ENCODE peak calls at places on chromosomes 13 and 19, in ten cellular contexts. N is ovary; Y is IMR-90; U is testis; K is BJ; V is CD8-positive, alpha-beta T cell; O is spleen; P is SJSA1; Z is breast epithelium; M is GM06990. R is an unnamed sample.

GRCh38 chr13:45194081-45194939 is 6.5 kb downstream of the KCTD4 start:
- DNase-seq in M (no peak), P (no peak), K (no peak), N (peak; percentile 55), U (peak; percentile 50), V (no peak), Z (peak; percentile 40), O (no peak), Y (peak; percentile 34), R (peak; percentile 20)

GRCh38 chr19:21314676-21315075 is 14.5 kb downstream of the ZNF708 start:
- DNase-seq in Z (no peak), U (no peak), M (no peak), N (no peak), K (no peak), Y (peak; percentile 5), P (no peak), V (no peak), O (no peak), R (no peak)

GRCh38 chr19:42246143-42246868 is 3.9 kb upstream of the GSK3A start:
- DNase-seq in Y (peak; percentile 83), P (peak; percentile 71), U (peak; percentile 88), Z (peak; percentile 79), N (peak; percentile 83), V (no peak), K (no peak), M (no peak), O (peak; percentile 81), R (peak; percentile 90)

GRCh38 chr19:43694553-43694952 is 21.3 kb upstream of the IRGC start:
- DNase-seq in O (no peak), M (no peak), K (no peak), P (no peak), Y (no peak), Z (no peak), V (no peak), N (no peak), U (no peak), R (no peak)

GRCh38 chr19:35265126-35265995 is 3.4 kb upstream of the USF2 start:
- DNase-seq in Y (no peak), V (no peak), O (peak; percentile 74), N (peak; percentile 44), K (no peak), M (no peak), P (no peak), U (peak; percentile 16), Z (no peak), R (peak; percentile 26)

GRCh38 chr13:20395061-20395916 is 130.4 kb downstream of the CRYL1 start:
- DNase-seq in P (no peak), V (no peak), U (no peak), M (no peak), Y (no peak), Z (no peak), N (no peak), O (no peak), K (no peak), R (no peak)

GRCh38 chr19:8071912-8072311 is 19.4 kb downstream of the CCL25 start:
- DNase-seq in K (no peak), V (no peak), N (no peak), M (no peak), Z (no peak), U (no peak), P (no peak), Y (no peak), O (no peak), R (no peak)

GRCh38 chr13:113926951-113927660 is 46.8 kb downstream of the C13orf46 start:
- DNase-seq in Y (no peak), M (no peak), N (peak; percentile 38), P (no peak), V (no peak), Z (peak; percentile 23), U (peak; percentile 13), O (peak; percentile 49), K (no peak), R (peak; percentile 33)

GRCh38 chr19:56821675-56822074 is 18.9 kb downstream of the PEG3 start:
- DNase-seq in P (no peak), N (no peak), V (no peak), Z (no peak), Y (no peak), K (no peak), M (no peak), O (no peak), U (no peak), R (no peak)

GRCh38 chr19:56823417-56823816 is 17.1 kb downstream of the PEG3 start:
- DNase-seq in V (no peak), N (no peak), M (no peak), P (no peak), Y (no peak), U (no peak), Z (no peak), K (no peak), O (no peak), R (no peak)

GRCh38 chr19:56821209-56821608 is 19.3 kb downstream of the PEG3 start:
- DNase-seq in U (no peak), V (no peak), M (no peak), P (no peak), K (no peak), N (no peak), O (no peak), Z (no peak), Y (no peak), R (no peak)

GRCh38 chr19:56822755-56823154 is 17.8 kb downstream of the PEG3 start:
- DNase-seq in N (no peak), P (no peak), Y (no peak), O (no peak), Z (no peak), M (no peak), K (no peak), V (no peak), U (no peak), R (no peak)

GRCh38 chr19:56823956-56824355 is 16.6 kb downstream of the PEG3 start:
- DNase-seq in N (no peak), Z (no peak), V (no peak), O (no peak), P (no peak), Y (no peak), M (no peak), K (no peak), U (no peak), R (no peak)
- H3K36me3 ChIP-seq in N (no peaks in the 10 kb centered on the region), Z (no peaks in the 10 kb centered on the region), V (no peaks in the 10 kb centered on the region), O (no peaks in the 10 kb centered on the region), P (no peaks in the 10 kb centered on the region), Y (no peaks in the 10 kb centered on the region), M (no peaks in the 10 kb centered on the region), K (no peaks in the 10 kb centered on the region), U (no peaks in the 10 kb centered on the region), R (no peaks in the 10 kb centered on the region)

GRCh38 chr13:25662516-25662915 is 290.7 kb downstream of the ATP8A2 start:
- DNase-seq in K (no peak), Y (no peak), O (no peak), U (no peak), M (no peak), V (no peak), N (no peak), Z (no peak), P (no peak), R (no peak)

GRCh38 chr13:25660996-25661395 is 289.2 kb downstream of the ATP8A2 start:
- DNase-seq in O (no peak), Z (no peak), M (no peak), N (no peak), Y (no peak), U (no peak), K (no peak), V (no peak), P (no peak), R (no peak)

GRCh38 chr13:25657062-25657588 is 285.4 kb downstream of the ATP8A2 start:
- DNase-seq in O (no peak), Y (no peak), M (no peak), V (no peak), Z (no peak), P (no peak), K (no peak), U (no peak), N (no peak), R (no peak)

GRCh38 chr13:25654332-25654731 is 282.6 kb downstream of the ATP8A2 start:
- DNase-seq in N (no peak), Z (no peak), V (no peak), K (no peak), P (no peak), M (no peak), O (no peak), Y (no peak), U (no peak), R (no peak)

DNA sequence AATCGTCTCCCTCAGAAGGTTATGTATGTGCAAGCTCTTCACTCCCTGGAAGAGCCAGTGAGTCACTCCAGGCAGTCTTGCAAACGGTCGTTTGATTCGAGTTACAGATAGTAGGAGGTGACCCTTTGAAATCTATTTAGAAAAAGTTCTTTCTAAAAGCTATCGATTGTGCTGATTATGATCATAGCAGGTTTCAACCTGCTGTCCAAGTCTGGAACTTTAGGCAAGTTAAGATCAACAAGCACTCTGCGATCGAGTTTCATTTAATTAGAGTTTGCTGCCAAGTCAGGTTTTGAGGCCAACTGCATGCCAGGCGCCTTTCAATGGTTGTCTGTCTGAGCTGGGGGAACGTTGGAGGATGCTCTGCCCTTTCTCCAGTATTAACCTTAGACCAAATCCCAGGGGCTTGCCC is 287.3 kb downstream of the ATP8A2 start:
- DNase-seq in K (no peak), N (no peak), O (no peak), V (no peak), M (no peak), U (no peak), Y (no peak), Z (peak; percentile 18), P (no peak), R (no peak)
- H3K4me3 ChIP-seq in K (no peak overlapping the region), N (no peak overlapping the region), O (no peak overlapping the region), V (no peak overlapping the region), M (no peak overlapping the region), U (no peak overlapping the region), Y (no peak overlapping the region), Z (peak overlapping the region; percentile 39), P (no peak overlapping the region), R (no peak overlapping the region)

DNA sequence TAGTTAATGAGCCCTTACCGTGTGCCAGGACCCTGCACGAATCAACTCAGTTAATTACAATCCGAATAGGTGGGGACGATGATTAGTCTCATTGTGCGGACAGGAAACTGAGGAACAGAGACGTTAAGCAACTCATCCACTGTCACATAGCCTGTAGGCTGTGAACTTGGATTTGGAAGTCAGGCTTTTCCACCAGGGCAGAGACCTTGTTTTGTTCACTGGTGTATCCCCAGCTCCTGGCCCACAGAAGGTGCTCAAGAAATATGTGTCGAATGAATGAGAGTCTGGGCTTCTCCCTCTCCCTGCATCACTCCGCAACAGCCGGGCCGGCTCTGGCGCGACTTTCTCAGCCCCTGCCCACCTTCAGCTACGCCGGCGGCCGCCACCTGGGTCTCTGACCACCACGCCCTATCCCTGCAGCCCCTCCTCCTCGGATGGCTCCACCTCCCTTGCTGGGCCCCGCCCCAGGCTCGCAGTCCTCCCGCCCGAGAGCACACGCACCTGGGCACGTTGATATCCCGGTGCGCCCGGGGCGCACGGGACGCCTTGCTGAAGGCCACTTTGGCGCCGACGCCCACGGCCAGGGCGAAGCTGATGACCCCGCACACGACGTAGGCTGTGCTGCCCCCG is 1.3 kb downstream of the SHISA7 start:
- DNase-seq in U (no peak), V (no peak), P (no peak), Y (no peak), Z (no peak), M (no peak), K (no peak), N (no peak), O (no peak), R (peak; percentile 96)
- H3K27me3 ChIP-seq in U (no peaks in the 10 kb centered on the region), V (peaks cover 42% of the 10 kb centered on the region), P (peaks cover 58% of the 10 kb centered on the region), Y (peaks cover 69% of the 10 kb centered on the region), Z (peaks cover 85% of the 10 kb centered on the region), M (peaks cover 3% of the 10 kb centered on the region), K (peaks cover 35% of the 10 kb centered on the region), N (no peaks in the 10 kb centered on the region), O (peaks cover 100% of the 10 kb centered on the region), R (peaks cover 83% of the 10 kb centered on the region)

DNA sequence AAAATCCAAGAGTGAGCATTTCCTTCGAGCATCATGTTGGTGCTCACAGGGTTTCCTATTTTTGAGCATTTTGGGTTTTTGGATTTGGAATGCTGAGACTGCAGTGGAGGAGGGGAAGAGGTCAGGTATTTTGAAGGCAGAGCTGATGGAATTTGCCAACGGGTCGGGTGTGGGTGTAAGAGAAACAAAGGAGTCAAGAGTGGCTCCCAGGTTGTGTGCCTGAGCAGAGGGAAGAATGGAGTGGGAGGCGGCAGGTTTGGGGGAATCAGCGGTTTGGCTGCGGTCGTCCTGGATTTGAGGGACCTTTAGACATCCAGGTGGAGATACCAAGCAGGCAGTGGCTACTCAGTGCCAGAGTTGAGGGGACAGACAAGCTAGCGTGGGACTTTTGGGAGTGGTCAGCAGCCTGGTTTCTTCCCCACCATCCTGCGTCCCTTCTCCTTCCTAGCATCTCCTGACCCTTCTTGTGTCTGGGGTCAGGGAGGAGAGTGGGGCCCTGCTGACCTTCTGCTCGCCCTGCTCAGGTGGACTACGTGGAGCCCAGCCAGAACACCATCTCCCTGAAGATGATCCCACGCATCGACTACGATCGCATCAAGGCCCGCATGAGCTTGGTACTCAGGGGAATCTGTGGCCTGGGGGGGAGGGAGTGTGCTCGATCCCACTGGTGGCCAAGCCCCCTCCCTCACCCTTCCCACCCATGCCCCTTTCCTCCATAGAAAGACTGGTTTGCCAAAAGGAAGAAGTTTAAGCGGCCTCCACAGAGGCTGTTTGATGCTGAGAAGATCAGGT is 14.5 kb upstream of the TIMM50 start:
- DNase-seq in P (no peak), Y (no peak), N (no peak), M (no peak), O (no peak), K (no peak), V (no peak), Z (no peak), U (no peak), R (peak; percentile 13)
- H3K36me3 ChIP-seq in P (peaks cover 76% of the 10 kb centered on the region), Y (peaks cover 69% of the 10 kb centered on the region), N (no peaks in the 10 kb centered on the region), M (peaks cover 52% of the 10 kb centered on the region), O (peaks cover 79% of the 10 kb centered on the region), K (peaks cover 51% of the 10 kb centered on the region), V (peaks cover 74% of the 10 kb centered on the region), Z (peaks cover 23% of the 10 kb centered on the region), U (no peaks in the 10 kb centered on the region), R (peaks cover 48% of the 10 kb centered on the region)

R was measured in H7.